ENCODE peak calls at places on chromosomes 1 and 21, in six cellular contexts. One of them, this sample, is unnamed.

GRCh38 chr1:228154021-228154684 is 4.4 kb downstream of the GJC2 start:
- DNase-seq in lung: no peak
- DNase-seq in upper lobe of right lung: no peak
- DNase-seq in HCT116: no peak
- DNase-seq in lower lobe of right lung: peak; percentile 32
- DNase-seq in OCI-LY7: no peak
- DNase-seq in this sample: no peak

GRCh38 chr1:195637474-195637873 is 970.8 kb downstream of the KCNT2 start:
- DNase-seq in lung: no peak
- DNase-seq in upper lobe of right lung: no peak
- DNase-seq in HCT116: no peak
- DNase-seq in lower lobe of right lung: no peak
- DNase-seq in OCI-LY7: no peak
- DNase-seq in this sample: no peak

GRCh38 chr1:244802041-244802440 is 33.4 kb upstream of the COX20 start:
- DNase-seq in lung: no peak
- DNase-seq in upper lobe of right lung: no peak
- DNase-seq in HCT116: no peak
- DNase-seq in lower lobe of right lung: no peak
- DNase-seq in OCI-LY7: no peak
- DNase-seq in this sample: no peak

GRCh38 chr1:19037659-19038058 is 81.2 kb upstream of the IFFO2 start:
- DNase-seq in lung: no peak
- DNase-seq in upper lobe of right lung: peak; percentile 32
- DNase-seq in HCT116: no peak
- DNase-seq in lower lobe of right lung: no peak
- DNase-seq in OCI-LY7: no peak
- DNase-seq in this sample: no peak

GRCh38 chr1:201183209-201183608 is 7.4 kb upstream of the IGFN1 start:
- DNase-seq in lung: no peak
- DNase-seq in upper lobe of right lung: peak; percentile 22
- DNase-seq in HCT116: no peak
- DNase-seq in lower lobe of right lung: no peak
- DNase-seq in OCI-LY7: no peak
- DNase-seq in this sample: no peak

GRCh38 chr1:178864326-178864725 is 6.6 kb downstream of the ANGPTL1 start:
- DNase-seq in lung: no peak
- DNase-seq in upper lobe of right lung: no peak
- DNase-seq in HCT116: no peak
- DNase-seq in lower lobe of right lung: no peak
- DNase-seq in OCI-LY7: no peak
- DNase-seq in this sample: no peak

GRCh38 chr1:198373376-198373775 is 167.1 kb downstream of the ATP6V1G3 start:
- DNase-seq in lung: no peak
- DNase-seq in upper lobe of right lung: no peak
- DNase-seq in HCT116: no peak
- DNase-seq in lower lobe of right lung: no peak
- DNase-seq in OCI-LY7: no peak
- DNase-seq in this sample: no peak

GRCh38 chr1:93673159-93673657 is 8.4 kb downstream of the BCAR3 start:
- DNase-seq in lung: no peak
- DNase-seq in upper lobe of right lung: no peak
- DNase-seq in HCT116: no peak
- DNase-seq in lower lobe of right lung: no peak
- DNase-seq in OCI-LY7: no peak
- DNase-seq in this sample: no peak

GRCh38 chr1:213724640-213725536 is 262.9 kb upstream of the PROX1 start:
- DNase-seq in lung: no peak
- DNase-seq in upper lobe of right lung: no peak
- DNase-seq in HCT116: no peak
- DNase-seq in lower lobe of right lung: no peak
- DNase-seq in OCI-LY7: no peak
- DNase-seq in this sample: no peak

GRCh38 chr1:36239941-36240637 is 15.8 kb downstream of the THRAP3 start:
- DNase-seq in lung: no peak
- DNase-seq in upper lobe of right lung: no peak
- DNase-seq in HCT116: no peak
- DNase-seq in lower lobe of right lung: no peak
- DNase-seq in OCI-LY7: no peak
- DNase-seq in this sample: no peak

GRCh38 chr1:113747376-113747775 is 11.9 kb downstream of the PHTF1 start:
- DNase-seq in lung: no peak
- DNase-seq in upper lobe of right lung: no peak
- DNase-seq in HCT116: no peak
- DNase-seq in lower lobe of right lung: no peak
- DNase-seq in OCI-LY7: no peak
- DNase-seq in this sample: no peak

GRCh38 chr1:11653616-11654570 is at the start of gene FBXO2:
- DNase-seq in lung: no peak
- DNase-seq in upper lobe of right lung: peak; percentile 77
- DNase-seq in HCT116: peak; percentile 26
- DNase-seq in lower lobe of right lung: peak; percentile 65
- DNase-seq in OCI-LY7: no peak
- DNase-seq in this sample: no peak

GRCh38 chr1:168643152-168643551 is 66.7 kb downstream of the XCL1 start:
- DNase-seq in lung: no peak
- DNase-seq in upper lobe of right lung: no peak
- DNase-seq in HCT116: no peak
- DNase-seq in lower lobe of right lung: no peak
- DNase-seq in OCI-LY7: no peak
- DNase-seq in this sample: no peak

GRCh38 chr1:203537806-203538464 is 44.0 kb downstream of the OPTC start:
- DNase-seq in lung: peak; percentile 50
- DNase-seq in upper lobe of right lung: peak; percentile 73
- DNase-seq in HCT116: no peak
- DNase-seq in lower lobe of right lung: peak; percentile 64
- DNase-seq in OCI-LY7: no peak
- DNase-seq in this sample: no peak

GRCh38 chr21:38438476-38438893 is 59.8 kb downstream of the ERG start:
- DNase-seq in lung: peak; percentile 50
- DNase-seq in upper lobe of right lung: peak; percentile 81
- DNase-seq in HCT116: no peak
- DNase-seq in lower lobe of right lung: peak; percentile 69
- DNase-seq in OCI-LY7: no peak
- DNase-seq in this sample: no peak

GRCh38 chr1:6419397-6419802 is 319 bp downstream of the HES2 start:
- DNase-seq in lung: no peak
- DNase-seq in upper lobe of right lung: no peak
- DNase-seq in HCT116: no peak
- DNase-seq in lower lobe of right lung: no peak
- DNase-seq in OCI-LY7: no peak
- DNase-seq in this sample: no peak

GRCh38 chr1:94113592-94114322 is 7.2 kb downstream of the ABCA4 start:
- DNase-seq in lung: no peak
- DNase-seq in upper lobe of right lung: no peak
- DNase-seq in HCT116: no peak
- DNase-seq in lower lobe of right lung: no peak
- DNase-seq in OCI-LY7: no peak
- DNase-seq in this sample: no peak

GRCh38 chr1:16155537-16156410 is at the start of gene EPHA2:
- DNase-seq in lung: peak; percentile 94
- DNase-seq in upper lobe of right lung: peak; percentile 96
- DNase-seq in HCT116: peak; percentile 87
- DNase-seq in lower lobe of right lung: peak; percentile 96
- DNase-seq in OCI-LY7: no peak
- DNase-seq in this sample: no peak
- H3K4me3 ChIP-seq in lung: peak within 1 kb of the TSS; percentile 76
- H3K4me3 ChIP-seq in upper lobe of right lung: peak within 1 kb of the TSS; percentile 62
- H3K4me3 ChIP-seq in HCT116: peak within 1 kb of the TSS; percentile 93
- H3K4me3 ChIP-seq in lower lobe of right lung: peak within 1 kb of the TSS; percentile 78
- H3K4me3 ChIP-seq in OCI-LY7: no peak within 1 kb of the TSS
- H3K4me3 ChIP-seq in this sample: peak within 1 kb of the TSS; percentile 71

DNA sequence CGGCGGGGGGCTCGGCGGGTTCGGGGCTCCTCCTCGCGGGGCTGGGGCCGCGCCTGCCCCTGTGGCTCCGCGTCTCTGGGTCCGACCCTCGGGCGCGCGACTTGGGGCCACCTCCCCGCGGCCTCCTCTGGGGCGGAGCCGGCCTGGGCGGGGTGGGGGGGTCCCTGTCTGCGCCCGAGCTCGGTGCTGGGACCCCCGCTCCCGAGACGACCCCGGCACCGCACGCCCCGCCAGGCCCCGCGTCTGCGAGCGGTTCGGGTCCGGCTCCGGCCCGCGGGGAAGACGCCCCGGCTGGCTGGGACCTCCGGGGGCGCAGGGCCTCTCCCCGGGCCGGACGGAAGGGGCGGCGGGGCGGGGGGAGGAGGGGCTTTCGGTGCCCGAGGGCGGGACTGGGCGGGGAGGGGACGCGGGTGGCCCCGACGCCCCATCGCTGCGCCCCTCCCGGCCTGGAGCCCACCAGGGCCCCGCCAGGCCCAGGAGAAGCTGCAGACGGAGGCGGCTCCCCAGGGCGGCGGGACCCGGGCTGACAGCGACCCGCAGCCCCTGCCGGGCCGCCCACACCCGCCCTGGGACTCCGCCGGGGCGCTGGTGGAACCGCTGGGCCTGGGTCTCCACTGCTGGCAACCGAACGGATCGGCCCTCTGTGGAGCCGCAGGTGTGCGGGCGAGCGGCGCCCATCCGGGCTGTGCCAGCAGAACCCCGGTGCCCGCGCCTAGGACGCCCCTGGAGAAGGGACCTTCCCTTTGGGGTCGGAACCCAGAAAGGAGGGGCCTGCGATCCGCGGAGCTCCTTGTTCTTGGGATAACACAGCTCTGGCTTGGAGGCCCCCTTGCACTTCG is 610 bp downstream of the COL6A2 start:
- DNase-seq in lung: peak; percentile 28
- DNase-seq in upper lobe of right lung: peak; percentile 64
- DNase-seq in HCT116: no peak
- DNase-seq in lower lobe of right lung: peak; percentile 43
- DNase-seq in OCI-LY7: no peak
- DNase-seq in this sample: peak; percentile 66
- H3K27ac ChIP-seq in lung: peak overlapping the region; percentile 65
- H3K27ac ChIP-seq in upper lobe of right lung: peak overlapping the region; percentile 75
- H3K27ac ChIP-seq in HCT116: peak overlapping the region; percentile 59
- H3K27ac ChIP-seq in lower lobe of right lung: peak overlapping the region; percentile 77
- H3K27ac ChIP-seq in OCI-LY7: no peak overlapping the region
- H3K27ac ChIP-seq in this sample: peak overlapping the region; percentile 99

GRCh38 chr1:24475700-24476099 is 26.9 kb upstream of the RCAN3 start:
- DNase-seq in lung: no peak
- DNase-seq in upper lobe of right lung: no peak
- DNase-seq in HCT116: no peak
- DNase-seq in lower lobe of right lung: no peak
- DNase-seq in OCI-LY7: peak; percentile 13
- DNase-seq in this sample: no peak

GRCh38 chr1:24468605-24469004 is 34.0 kb upstream of the RCAN3 start:
- DNase-seq in lung: no peak
- DNase-seq in upper lobe of right lung: no peak
- DNase-seq in HCT116: no peak
- DNase-seq in lower lobe of right lung: no peak
- DNase-seq in OCI-LY7: no peak
- DNase-seq in this sample: no peak

GRCh38 chr1:24470607-24471006 is 32.0 kb upstream of the RCAN3 start:
- DNase-seq in lung: no peak
- DNase-seq in upper lobe of right lung: no peak
- DNase-seq in HCT116: no peak
- DNase-seq in lower lobe of right lung: no peak
- DNase-seq in OCI-LY7: no peak
- DNase-seq in this sample: no peak

GRCh38 chr1:24472527-24473251 is 29.9 kb upstream of the RCAN3 start:
- DNase-seq in lung: no peak
- DNase-seq in upper lobe of right lung: no peak
- DNase-seq in HCT116: no peak
- DNase-seq in lower lobe of right lung: no peak
- DNase-seq in OCI-LY7: no peak
- DNase-seq in this sample: no peak

DNA sequence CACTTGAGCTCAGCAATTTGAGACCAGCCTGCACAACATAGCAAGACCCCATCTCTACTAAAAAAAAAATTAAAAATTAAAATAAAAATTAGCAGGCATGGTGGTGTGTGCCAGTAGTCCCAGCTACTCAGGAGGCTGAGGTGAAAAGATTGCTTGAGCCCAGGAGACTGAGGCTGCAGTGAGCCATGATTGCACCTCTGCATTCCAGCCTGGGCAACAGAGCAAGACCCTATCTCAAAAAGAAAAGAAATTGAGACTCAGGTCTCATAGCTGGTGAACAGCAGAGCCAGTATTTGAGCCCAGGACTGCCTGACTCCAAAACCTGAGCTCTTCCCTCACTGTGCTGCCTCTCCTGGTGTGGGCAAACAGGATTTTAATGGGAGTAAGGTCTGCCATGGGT is 28.4 kb upstream of the RCAN3 start:
- DNase-seq in lung: no peak
- DNase-seq in upper lobe of right lung: no peak
- DNase-seq in HCT116: no peak
- DNase-seq in lower lobe of right lung: no peak
- DNase-seq in OCI-LY7: no peak
- DNase-seq in this sample: no peak
- TF ChIP-seq CTCF in lung: no peak
- TF ChIP-seq CTCF in upper lobe of right lung: no peak
- TF ChIP-seq CTCF in HCT116: no peak
- TF ChIP-seq CTCF in lower lobe of right lung: no peak
- TF ChIP-seq CTCF in OCI-LY7: no peak
- TF ChIP-seq CTCF in this sample: no peak

GRCh38 chr1:90726716-90727480 is 9.8 kb upstream of the BARHL2 start:
- DNase-seq in lung: no peak
- DNase-seq in upper lobe of right lung: no peak
- DNase-seq in HCT116: no peak
- DNase-seq in lower lobe of right lung: no peak
- DNase-seq in OCI-LY7: no peak
- DNase-seq in this sample: peak; percentile 87

GRCh38 chr1:90725341-90725960 is 8.3 kb upstream of the BARHL2 start:
- DNase-seq in lung: no peak
- DNase-seq in upper lobe of right lung: peak; percentile 63
- DNase-seq in HCT116: no peak
- DNase-seq in lower lobe of right lung: no peak
- DNase-seq in OCI-LY7: no peak
- DNase-seq in this sample: peak; percentile 79

GRCh38 chr1:90724926-90725325 is 7.8 kb upstream of the BARHL2 start:
- DNase-seq in lung: no peak
- DNase-seq in upper lobe of right lung: no peak
- DNase-seq in HCT116: no peak
- DNase-seq in lower lobe of right lung: no peak
- DNase-seq in OCI-LY7: no peak
- DNase-seq in this sample: no peak

GRCh38 chr1:90724361-90724760 is 7.3 kb upstream of the BARHL2 start:
- DNase-seq in lung: no peak
- DNase-seq in upper lobe of right lung: no peak
- DNase-seq in HCT116: no peak
- DNase-seq in lower lobe of right lung: no peak
- DNase-seq in OCI-LY7: no peak
- DNase-seq in this sample: peak; percentile 78

DNA sequence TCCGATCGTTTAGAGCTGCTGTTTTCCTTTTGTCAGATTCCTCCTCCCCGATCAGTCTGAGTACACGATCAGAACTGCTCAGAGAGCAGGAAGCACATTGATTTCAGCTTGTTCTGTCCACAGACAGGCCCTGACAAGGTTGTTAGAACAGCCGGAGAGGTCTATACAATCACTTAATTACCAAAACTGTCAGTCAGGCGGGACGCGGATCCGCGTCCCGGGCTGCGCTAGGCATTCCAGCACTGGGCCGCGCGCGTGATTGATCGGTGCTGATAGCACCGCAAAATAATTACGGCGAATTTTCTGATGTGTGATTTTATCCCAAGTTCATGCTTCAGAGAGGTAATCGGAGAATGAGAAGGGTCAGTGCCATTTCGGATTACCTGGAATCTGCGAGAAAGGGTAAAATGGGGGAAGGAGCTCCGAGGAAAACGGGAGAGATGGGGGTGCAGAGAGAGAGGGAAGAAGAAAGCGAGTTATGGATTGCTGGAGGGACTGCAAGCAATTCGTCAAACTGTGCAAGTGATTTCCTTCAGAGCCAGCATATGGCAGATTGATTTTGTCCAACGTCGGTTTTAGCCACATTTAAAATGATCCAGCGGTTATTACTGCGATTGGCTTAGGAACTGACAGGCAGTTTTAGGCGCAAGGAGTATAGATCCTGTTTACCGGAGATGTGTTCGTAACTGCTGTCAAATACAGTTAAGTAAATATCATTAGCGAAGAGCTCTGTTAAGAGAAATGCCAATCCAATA is 9.0 kb upstream of the BARHL2 start:
- DNase-seq in lung: no peak
- DNase-seq in upper lobe of right lung: no peak
- DNase-seq in HCT116: no peak
- DNase-seq in lower lobe of right lung: no peak
- DNase-seq in OCI-LY7: no peak
- DNase-seq in this sample: peak; percentile 89
- H3K4me3 ChIP-seq in lung: no peak overlapping the region
- H3K4me3 ChIP-seq in upper lobe of right lung: peak overlapping the region; percentile 15
- H3K4me3 ChIP-seq in HCT116: no peak overlapping the region
- H3K4me3 ChIP-seq in lower lobe of right lung: peak overlapping the region; percentile 30
- H3K4me3 ChIP-seq in OCI-LY7: no peak overlapping the region
- H3K4me3 ChIP-seq in this sample: peak overlapping the region; percentile 41

This sample was measured in esophagus muscularis mucosa.